ENCODE peak calls at places on chromosomes 1 and 21, in ten cellular contexts. R is uterus, I is prostate gland, X is sigmoid colon, H is ovary, F is IMR-90, J is body of pancreas, N is adrenal gland, L is heart left ventricle, Y is tibial nerve. S is an unnamed sample.

GRCh38 chr1:59446257-59446901 is 149.5 kb downstream of the FGGY start:
- DNase-seq in R (peak; percentile 42), I (no peak), X (peak; percentile 89), H (no peak), F (peak; percentile 86), J (no peak), N (no peak), L (no peak), Y (no peak), S (no peak)

GRCh38 chr1:203270448-203270847 is 34.9 kb upstream of the BTG2 start:
- DNase-seq in R (no peak), I (no peak), X (no peak), H (peak; percentile 31), F (no peak), J (no peak), N (no peak), L (no peak), Y (no peak), S (no peak)

GRCh38 chr21:34035619-34036354 is 37.6 kb upstream of the MRPS6 start:
- DNase-seq in R (no peak), I (no peak), X (no peak), H (no peak), F (no peak), J (no peak), N (no peak), L (no peak), Y (no peak), S (no peak)

GRCh38 chr1:10225573-10225972 is 15.2 kb downstream of the KIF1B start:
- DNase-seq in R (no peak), I (no peak), X (no peak), H (no peak), F (peak; percentile 43), J (no peak), N (no peak), L (no peak), Y (no peak), S (no peak)

GRCh38 chr1:83547903-83548302 is 451.0 kb downstream of the TTLL7 start:
- DNase-seq in R (no peak), I (no peak), X (no peak), H (no peak), F (peak; percentile 2), J (no peak), N (peak; percentile 75), L (no peak), Y (no peak), S (no peak)

GRCh38 chr1:31744165-31744888 is 19.8 kb downstream of the ADGRB2 start:
- DNase-seq in R (no peak), I (no peak), X (no peak), H (no peak), F (no peak), J (no peak), N (no peak), L (no peak), Y (no peak), S (peak; percentile 87)

GRCh38 chr1:53316058-53316741 is 11.7 kb downstream of the LRP8 start:
- DNase-seq in R (no peak), I (no peak), X (no peak), H (no peak), F (peak; percentile 27), J (peak; percentile 25), N (no peak), L (peak; percentile 8), Y (no peak), S (no peak)

GRCh38 chr1:180270767-180271639 is 40.9 kb downstream of the LHX4 start:
- DNase-seq in R (no peak), I (no peak), X (peak; percentile 46), H (peak; percentile 41), F (peak; percentile 88), J (peak; percentile 71), N (no peak), L (peak; percentile 42), Y (no peak), S (no peak)

GRCh38 chr1:197402189-197402588 is 134.1 kb downstream of the CRB1 start:
- DNase-seq in R (no peak), I (no peak), X (no peak), H (no peak), F (no peak), J (no peak), N (no peak), L (no peak), Y (no peak), S (no peak)
- H3K9me3 ChIP-seq in R (no peaks in the 10 kb centered on the region), I (no peaks in the 10 kb centered on the region), X (no peaks in the 10 kb centered on the region), H (no peaks in the 10 kb centered on the region), F (no peaks in the 10 kb centered on the region), J (no peaks in the 10 kb centered on the region), N (no peaks in the 10 kb centered on the region), L (no peaks in the 10 kb centered on the region), Y (no peaks in the 10 kb centered on the region), S (no peaks in the 10 kb centered on the region)

DNA sequence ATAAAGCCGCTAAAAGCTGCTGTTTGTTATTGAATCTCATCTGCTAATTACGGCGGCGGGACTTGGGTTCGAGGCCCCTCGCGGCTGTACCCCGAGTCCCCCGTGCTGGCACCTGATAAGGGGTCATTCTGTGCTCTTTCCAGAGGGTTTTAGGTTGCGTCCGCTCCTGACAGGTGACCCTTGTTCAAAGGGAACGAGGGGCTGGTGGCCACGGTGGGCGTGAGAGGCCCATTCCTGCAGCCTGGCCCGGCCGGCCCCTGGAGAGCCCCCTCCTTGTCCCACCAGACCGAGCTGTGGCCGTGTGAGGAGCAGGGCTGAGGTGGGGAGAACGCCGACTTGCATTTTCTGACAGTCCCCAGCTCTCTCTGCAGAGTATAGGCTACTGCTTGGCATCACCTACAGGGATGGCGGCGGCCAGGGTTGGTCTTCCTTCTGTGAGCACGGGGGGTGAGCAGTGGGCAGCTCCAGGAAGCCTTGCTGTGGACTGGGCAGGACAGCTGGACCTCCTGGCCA is 12.2 kb downstream of the PRDM16 start:
- DNase-seq in R (no peak), I (no peak), X (no peak), H (no peak), F (no peak), J (no peak), N (no peak), L (no peak), Y (no peak), S (no peak)
- H3K27me3 ChIP-seq in R (no peaks in the 10 kb centered on the region), I (peaks cover 3% of the 10 kb centered on the region), X (peaks cover 23% of the 10 kb centered on the region), H (no peaks in the 10 kb centered on the region), F (peaks cover 11% of the 10 kb centered on the region), J (no peaks in the 10 kb centered on the region), N (no peaks in the 10 kb centered on the region), L (no peaks in the 10 kb centered on the region), Y (no peaks in the 10 kb centered on the region), S (no peaks in the 10 kb centered on the region)

DNA sequence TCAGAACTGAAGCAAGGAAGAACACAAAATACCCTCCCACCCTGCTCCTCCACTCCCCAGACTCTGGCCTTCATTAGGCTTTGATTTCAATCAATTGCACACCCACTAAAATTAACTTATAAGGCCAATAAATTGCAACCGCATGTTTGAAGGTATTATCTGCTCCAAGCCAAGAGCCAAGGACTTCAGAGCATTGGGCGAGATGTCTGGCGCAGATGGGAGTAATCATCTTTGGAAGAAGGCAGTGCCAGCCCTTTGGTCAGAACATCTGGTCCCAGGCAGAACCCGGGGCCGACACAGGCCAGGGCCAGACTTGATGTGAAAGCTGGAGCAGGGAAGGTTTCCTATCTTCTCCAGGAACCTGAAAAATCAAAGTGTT is 60.0 kb downstream of the SLC66A1 start:
- DNase-seq in R (no peak), I (no peak), X (no peak), H (no peak), F (no peak), J (no peak), N (no peak), L (no peak), Y (no peak), S (no peak)
- TF ChIP-seq POLR2A in R (no peak), I (no peak), X (no peak), H (no peak), F (no peak), J (no peak), N (no peak), L (no peak), Y (no peak), S (no peak)

GRCh38 chr1:246971322-246971721 is 36.5 kb downstream of the ZNF695 start:
- DNase-seq in R (peak; percentile 61), I (peak; percentile 25), X (no peak), H (peak; percentile 68), F (peak; percentile 13), J (peak; percentile 56), N (peak; percentile 70), L (peak; percentile 63), Y (peak; percentile 57), S (no peak)
- H3K9me3 ChIP-seq in R (no peaks in the 10 kb centered on the region), I (no peaks in the 10 kb centered on the region), X (no peaks in the 10 kb centered on the region), H (no peaks in the 10 kb centered on the region), F (peaks cover 10% of the 10 kb centered on the region), J (no peaks in the 10 kb centered on the region), N (no peaks in the 10 kb centered on the region), L (no peaks in the 10 kb centered on the region), Y (no peaks in the 10 kb centered on the region), S (peaks cover 7% of the 10 kb centered on the region)

DNA sequence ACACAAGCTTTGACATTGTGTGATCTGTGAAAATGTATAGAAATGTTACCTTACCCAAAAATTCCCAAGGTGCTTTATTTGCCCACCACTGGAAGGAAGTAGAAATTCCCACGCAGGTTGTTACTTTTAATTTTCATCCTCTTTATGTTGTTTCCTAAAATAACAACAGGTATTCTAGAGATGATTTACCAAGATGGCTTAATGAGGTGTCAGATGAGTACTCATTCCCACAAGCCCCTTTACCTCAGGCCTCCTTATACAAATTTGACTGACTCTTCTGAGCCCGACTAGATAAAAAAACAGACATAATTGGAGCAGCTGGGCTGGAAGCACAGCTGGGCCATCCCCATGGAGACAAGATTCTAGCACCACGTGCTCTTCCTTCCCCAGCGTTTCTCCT is 114.6 kb downstream of the LIPI start:
- DNase-seq in R (no peak), I (no peak), X (peak; percentile 10), H (no peak), F (no peak), J (no peak), N (no peak), L (no peak), Y (no peak), S (no peak)
- H3K27me3 ChIP-seq in R (no peaks in the 10 kb centered on the region), I (no peaks in the 10 kb centered on the region), X (no peaks in the 10 kb centered on the region), H (no peaks in the 10 kb centered on the region), F (no peaks in the 10 kb centered on the region), J (no peaks in the 10 kb centered on the region), N (no peaks in the 10 kb centered on the region), L (no peaks in the 10 kb centered on the region), Y (no peaks in the 10 kb centered on the region), S (no peaks in the 10 kb centered on the region)

GRCh38 chr21:42496120-42496838 is at the start of gene RSPH1:
- DNase-seq in R (peak; percentile 99), I (peak; percentile 100), X (peak; percentile 100), H (peak; percentile 100), F (peak; percentile 95), J (peak; percentile 100), N (peak; percentile 100), L (peak; percentile 100), Y (peak; percentile 99), S (peak; percentile 100)
- TF ChIP-seq POLR2A in R (peak; percentile 72), I (peak; percentile 95), X (peak; percentile 80), H (peak; percentile 93), F (no peak), J (peak; percentile 81), N (peak; percentile 64), L (peak; percentile 31), Y (peak; percentile 83), S (no peak)